ENCODE peak calls at places on chromosome 1, in ten cellular contexts. S, Q, L, P, T, B, K, Z, O and H are unnamed samples.
A peak's percentile ranks its signal among the peaks of the same experiment; 100 is the strongest.

GRCh38 chr1:67281246-67281645 is 26.4 kb upstream of the IL12RB2 start:
- DNase-seq in S (no peak), Q (no peak), L (no peak), P (no peak), T (no peak), B (no peak), K (no peak), Z (no peak), O (no peak), H (no peak)

GRCh38 chr1:32773764-32774463 is 43.2 kb downstream of the YARS1 start:
- DNase-seq in S (no peak), Q (no peak), L (no peak), P (no peak), T (no peak), B (no peak), K (no peak), Z (peak; percentile 50), O (no peak), H (no peak)

GRCh38 chr1:245067257-245067656 is 87.5 kb upstream of the KIF26B start:
- DNase-seq in S (no peak), Q (no peak), L (no peak), P (no peak), T (no peak), B (no peak), K (no peak), Z (no peak), O (no peak), H (no peak)

GRCh38 chr1:16072616-16073484 is 601 bp downstream of the FAM131C start:
- DNase-seq in S (no peak), Q (no peak), L (no peak), P (peak; percentile 33), T (no peak), B (peak; percentile 39), K (no peak), Z (peak; percentile 79), O (no peak), H (no peak)

GRCh38 chr1:156577512-156577911 is 2.0 kb upstream of the TTC24 start:
- DNase-seq in S (no peak), Q (no peak), L (no peak), P (no peak), T (no peak), B (no peak), K (no peak), Z (no peak), O (no peak), H (no peak)

GRCh38 chr1:44806704-44807363 is at the start of gene DYNLT4:
- DNase-seq in S (no peak), Q (peak; percentile 53), L (no peak), P (no peak), T (no peak), B (no peak), K (no peak), Z (no peak), O (peak; percentile 20), H (no peak)

GRCh38 chr1:18101508-18101907 is 6.1 kb upstream of the IGSF21 start:
- DNase-seq in S (no peak), Q (no peak), L (no peak), P (no peak), T (no peak), B (no peak), K (no peak), Z (no peak), O (no peak), H (no peak)

GRCh38 chr1:61459345-61459744 is 265.6 kb downstream of the TM2D1 start:
- DNase-seq in S (no peak), Q (peak; percentile 48), L (no peak), P (peak; percentile 58), T (no peak), B (no peak), K (no peak), Z (peak; percentile 59), O (no peak), H (no peak)

GRCh38 chr1:20739225-20739624 is 6.7 kb upstream of the SH2D5 start:
- DNase-seq in S (no peak), Q (no peak), L (no peak), P (no peak), T (no peak), B (no peak), K (no peak), Z (no peak), O (no peak), H (no peak)

GRCh38 chr1:19452221-19452663 is 33.1 kb downstream of the CAPZB start:
- DNase-seq in S (no peak), Q (peak; percentile 92), L (peak; percentile 71), P (peak; percentile 49), T (no peak), B (no peak), K (no peak), Z (no peak), O (peak; percentile 37), H (no peak)

GRCh38 chr1:47031059-47031458 is 7.6 kb downstream of the CYP4X1 start:
- DNase-seq in S (no peak), Q (peak; percentile 47), L (no peak), P (no peak), T (no peak), B (no peak), K (peak; percentile 56), Z (no peak), O (peak; percentile 74), H (no peak)

GRCh38 chr1:18540136-18540765 is 59.5 kb downstream of the KLHDC7A start:
- DNase-seq in S (no peak), Q (no peak), L (no peak), P (no peak), T (no peak), B (no peak), K (peak; percentile 2), Z (peak; percentile 22), O (no peak), H (no peak)

GRCh38 chr1:244303610-244303969 is 148.1 kb downstream of the ADSS2 start:
- DNase-seq in S (no peak), Q (no peak), L (no peak), P (no peak), T (no peak), B (no peak), K (no peak), Z (no peak), O (no peak), H (no peak)

GRCh38 chr1:225861834-225862580 is 20.2 kb downstream of the TMEM63A start:
- DNase-seq in S (no peak), Q (peak; percentile 28), L (no peak), P (no peak), T (no peak), B (no peak), K (no peak), Z (no peak), O (no peak), H (no peak)

GRCh38 chr1:187078916-187079315 is 250.2 kb downstream of the PLA2G4A start:
- DNase-seq in S (no peak), Q (no peak), L (no peak), P (no peak), T (no peak), B (no peak), K (no peak), Z (no peak), O (no peak), H (no peak)

GRCh38 chr1:221089803-221090202 is 210.6 kb downstream of the HLX start:
- DNase-seq in S (no peak), Q (no peak), L (no peak), P (no peak), T (no peak), B (no peak), K (no peak), Z (no peak), O (no peak), H (no peak)

GRCh38 chr1:221098462-221099406 is 219.5 kb downstream of the HLX start:
- DNase-seq in S (no peak), Q (no peak), L (no peak), P (peak; percentile 37), T (no peak), B (no peak), K (no peak), Z (no peak), O (peak; percentile 20), H (no peak)

GRCh38 chr1:221089273-221089672 is 210.0 kb downstream of the HLX start:
- DNase-seq in S (no peak), Q (no peak), L (no peak), P (no peak), T (no peak), B (peak; percentile 34), K (no peak), Z (no peak), O (no peak), H (no peak)

GRCh38 chr1:221097479-221098281 is 218.4 kb downstream of the HLX start:
- DNase-seq in S (no peak), Q (no peak), L (no peak), P (no peak), T (no peak), B (no peak), K (no peak), Z (no peak), O (peak; percentile 52), H (no peak)

GRCh38 chr1:221093903-221094865 is 214.9 kb downstream of the HLX start:
- DNase-seq in S (no peak), Q (no peak), L (no peak), P (no peak), T (no peak), B (no peak), K (no peak), Z (no peak), O (no peak), H (no peak)
- H3K4me3 ChIP-seq in S (no peak overlapping the region), Q (no peak overlapping the region), L (no peak overlapping the region), P (no peak overlapping the region), T (no peak overlapping the region), B (no peak overlapping the region), K (no peak overlapping the region), Z (no peak overlapping the region), O (no peak overlapping the region), H (no peak overlapping the region)

GRCh38 chr1:2269922-2270259 is 41.8 kb downstream of the SKI start:
- DNase-seq in S (no peak), Q (no peak), L (no peak), P (no peak), T (no peak), B (no peak), K (no peak), Z (no peak), O (no peak), H (no peak)
- H3K27ac ChIP-seq in S (peak overlapping the region; percentile 68), Q (no peak overlapping the region), L (no peak overlapping the region), P (peak overlapping the region; percentile 18), T (no peak overlapping the region), B (no peak overlapping the region), K (peak overlapping the region; percentile 72), Z (peak overlapping the region; percentile 95), O (no peak overlapping the region), H (peak overlapping the region; percentile 79)

DNA sequence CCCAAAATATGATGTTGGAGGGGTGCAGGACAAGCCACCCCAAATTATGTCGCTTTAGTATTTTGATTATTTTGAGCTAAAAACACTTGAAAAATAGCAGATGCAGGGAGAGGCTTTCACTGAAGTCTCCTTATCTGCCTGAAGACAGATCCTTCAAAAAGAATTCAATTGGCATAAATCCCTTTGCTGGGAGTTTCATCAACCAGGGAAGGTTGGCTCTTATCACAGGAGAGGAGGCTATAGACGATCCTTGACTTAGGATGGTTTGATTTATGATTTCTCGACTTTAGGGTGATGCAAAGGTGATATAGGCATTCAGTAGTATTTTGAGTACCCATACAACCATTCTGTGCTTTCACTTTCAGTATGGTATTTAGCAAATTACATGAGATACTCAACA is 97.8 kb upstream of the CAMK1G start:
- DNase-seq in S (no peak), Q (no peak), L (no peak), P (no peak), T (no peak), B (no peak), K (no peak), Z (no peak), O (no peak), H (no peak)
- H3K4me3 ChIP-seq in S (no peak overlapping the region), Q (no peak overlapping the region), L (no peak overlapping the region), P (no peak overlapping the region), T (no peak overlapping the region), B (no peak overlapping the region), K (no peak overlapping the region), Z (no peak overlapping the region), O (no peak overlapping the region), H (no peak overlapping the region)

GRCh38 chr1:112457965-112458364 is 50.8 kb upstream of the WNT2B start:
- DNase-seq in S (no peak), Q (no peak), L (no peak), P (no peak), T (no peak), B (no peak), K (no peak), Z (no peak), O (no peak), H (no peak)
- H3K27ac ChIP-seq in S (peak overlapping the region; percentile 65), Q (no peak overlapping the region), L (no peak overlapping the region), P (no peak overlapping the region), T (no peak overlapping the region), B (no peak overlapping the region), K (no peak overlapping the region), Z (no peak overlapping the region), O (no peak overlapping the region), H (no peak overlapping the region)